ENCODE peak calls at places on chromosomes 7 and 10, in four cellular contexts. R is A549, J is heart right ventricle, X is HCT116. Q is an unnamed sample.

GRCh38 chr7:30562498-30562897 is 32.2 kb upstream of the GARS1 start:
- DNase-seq in R (no peak), J (no peak), X (no peak), Q (peak)

GRCh38 chr7:7157887-7158271 is 24.5 kb upstream of the C1GALT1 start:
- DNase-seq in R (no peak), J (no peak), X (no peak), Q (peak)

GRCh38 chr7:47634273-47634672 is 52.4 kb upstream of the TNS3 start:
- DNase-seq in R (no peak), J (no peak), X (no peak), Q (no peak)

GRCh38 chr10:31366703-31367102 is 47.7 kb downstream of the ZEB1 start:
- DNase-seq in R (no peak), J (no peak), X (no peak), Q (no peak)

GRCh38 chr10:122267849-122268737 is 3.0 kb upstream of the BTBD16 start:
- DNase-seq in R (peak), J (no peak), X (peak), Q (peak)

GRCh38 chr10:73814896-73815718 is 3.7 kb upstream of the NDST2 start:
- DNase-seq in R (peak), J (no peak), X (peak), Q (no peak)

GRCh38 chr7:66739477-66739876 is 1.1 kb upstream of the RABGEF1 start:
- DNase-seq in R (no peak), J (no peak), X (no peak), Q (no peak)

GRCh38 chr10:11715815-11716494 is 26.2 kb upstream of the ECHDC3 start:
- DNase-seq in R (no peak), J (no peak), X (no peak), Q (no peak)

GRCh38 chr7:30740417-30741181 is 11.3 kb upstream of the INMT start:
- DNase-seq in R (peak), J (peak), X (peak), Q (peak)

GRCh38 chr7:75879771-75880184 is 944 bp downstream of the RHBDD2 start:
- DNase-seq in R (no peak), J (no peak), X (no peak), Q (peak)

GRCh38 chr7:138630059-138630610 is 71.0 kb downstream of the SVOPL start:
- DNase-seq in R (no peak), J (no peak), X (no peak), Q (no peak)

GRCh38 chr7:44262031-44262430 is 61.3 kb downstream of the YKT6 start:
- DNase-seq in R (no peak), J (no peak), X (no peak), Q (no peak)

GRCh38 chr10:77577666-77578229 is 59.9 kb downstream of the KCNMA1 start:
- DNase-seq in R (no peak), J (no peak), X (no peak), Q (no peak)

GRCh38 chr7:81158189-81158588 is 239.3 kb upstream of the SEMA3C start:
- DNase-seq in R (peak), J (no peak), X (no peak), Q (peak)

GRCh38 chr10:5944389-5945202 is 32.7 kb downstream of the IL15RA start:
- DNase-seq in R (peak), J (peak), X (peak), Q (peak)

GRCh38 chr7:91375378-91375777 is 111.1 kb downstream of the FZD1 start:
- DNase-seq in R (no peak), J (no peak), X (no peak), Q (no peak)

GRCh38 chr10:2994562-2994961 is 72.8 kb upstream of the PFKP start:
- DNase-seq in R (no peak), J (no peak), X (no peak), Q (peak)

GRCh38 chr10:5259952-5260578 is 63.4 kb downstream of the AKR1C4 start:
- DNase-seq in R (no peak), J (no peak), X (no peak), Q (no peak)

GRCh38 chr10:49831352-49832040 is 69.4 kb upstream of the OGDHL start:
- DNase-seq in R (no peak), J (no peak), X (no peak), Q (peak)

GRCh38 chr7:43782768-43783555 is 24.5 kb downstream of the BLVRA start:
- DNase-seq in R (no peak), J (no peak), X (no peak), Q (no peak)

GRCh38 chr7:92836489-92837213 is at the start of gene CDK6:
- DNase-seq in R (peak), J (peak), X (no peak), Q (peak)

GRCh38 chr10:45180946-45181439 is 134.4 kb downstream of the OR13A1 start:
- DNase-seq in R (no peak), J (no peak), X (no peak), Q (peak)

GRCh38 chr7:2710901-2711551 is 23.0 kb downstream of the AMZ1 start:
- DNase-seq in R (no peak), J (no peak), X (no peak), Q (no peak)

GRCh38 chr7:134865001-134865845 is 85.8 kb downstream of the CALD1 start:
- DNase-seq in R (no peak), J (no peak), X (no peak), Q (peak)

GRCh38 chr10:63763744-63764143 is 242.5 kb downstream of the REEP3 start:
- DNase-seq in R (peak), J (no peak), X (no peak), Q (peak)

GRCh38 chr7:122846591-122846990 is 39.7 kb downstream of the CADPS2 start:
- DNase-seq in R (no peak), J (no peak), X (no peak), Q (no peak)

GRCh38 chr10:80709879-80710278 is 172.2 kb downstream of the SH2D4B start:
- DNase-seq in R (no peak), J (no peak), X (no peak), Q (no peak)

GRCh38 chr7:105654994-105655900 is 74.0 kb upstream of the EFCAB10 start:
- DNase-seq in R (no peak), J (peak), X (no peak), Q (peak)

GRCh38 chr10:46992794-46993552 is 81.7 kb downstream of the PTPN20 start:
- DNase-seq in R (peak), J (peak), X (peak), Q (peak)

GRCh38 chr7:101538596-101539459 is 90.3 kb downstream of the MYL10 start:
- DNase-seq in R (peak), J (peak), X (peak), Q (peak)

GRCh38 chr7:157685430-157686284 is 348.9 kb downstream of the DNAJB6 start:
- DNase-seq in R (no peak), J (no peak), X (no peak), Q (no peak)

GRCh38 chr7:21916629-21917028 is 29.1 kb downstream of the CDCA7L start:
- DNase-seq in R (no peak), J (no peak), X (no peak), Q (no peak)
- H3K4me3 ChIP-seq in R (no peak), J (no peak), X (no peak), Q (no peak)

GRCh38 chr10:119304541-119304940 is 97.2 kb downstream of the GRK5 start:
- DNase-seq in R (no peak), J (no peak), X (no peak), Q (no peak)

GRCh38 chr10:119305860-119306513 is 98.6 kb downstream of the GRK5 start:
- DNase-seq in R (peak), J (peak), X (peak), Q (peak)

GRCh38 chr10:119308089-119308488 is 100.7 kb downstream of the GRK5 start:
- DNase-seq in R (no peak), J (no peak), X (no peak), Q (no peak)

GRCh38 chr10:119306964-119307363 is 99.6 kb downstream of the GRK5 start:
- DNase-seq in R (peak), J (no peak), X (no peak), Q (no peak)

DNA sequence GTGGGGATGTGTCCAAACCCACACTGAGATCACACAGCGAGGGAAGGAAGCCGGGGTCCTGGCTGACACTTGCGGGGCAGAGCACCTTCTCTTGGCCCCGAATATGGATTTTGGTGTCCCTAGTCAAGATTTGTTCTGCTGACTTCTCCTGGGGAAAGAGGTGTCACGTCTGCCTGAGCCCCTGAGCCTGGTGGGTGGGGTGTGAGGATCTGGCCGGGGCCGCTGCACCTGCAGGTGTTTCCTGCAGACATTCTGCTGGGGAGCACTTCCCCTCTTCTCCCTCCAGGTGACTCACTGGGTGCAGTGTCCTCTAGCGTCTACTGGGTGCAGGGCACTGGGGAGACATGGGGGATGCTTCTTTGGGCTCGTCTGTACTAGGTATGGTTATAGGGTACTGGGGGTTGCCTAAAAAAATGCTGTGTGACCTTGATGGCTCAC is 99.2 kb downstream of the GRK5 start:
- DNase-seq in R (peak), J (no peak), X (no peak), Q (no peak)
- TF ChIP-seq CTCF in R (peak), J (peak), X (peak), Q (peak)

DNA sequence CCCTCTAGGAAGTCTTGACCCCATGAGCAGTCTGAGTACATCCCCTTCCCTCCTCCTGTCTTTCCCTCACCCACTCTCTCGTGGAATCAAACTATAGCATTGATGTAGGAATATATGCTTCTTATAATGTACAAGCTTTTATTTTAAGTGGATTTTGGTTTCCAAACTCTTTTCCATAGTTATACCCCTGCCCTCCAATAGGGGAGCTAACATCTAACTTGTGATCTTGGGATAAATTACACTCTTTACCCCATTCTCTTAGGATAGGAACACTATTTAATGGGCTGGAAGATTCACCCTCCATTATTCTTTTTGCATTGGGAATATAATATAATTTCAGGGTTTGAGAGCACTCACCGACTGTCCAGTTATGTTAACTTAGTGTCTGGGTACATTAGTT is 465.9 kb downstream of the GATA3 start:
- DNase-seq in R (no peak), J (no peak), X (no peak), Q (no peak)
- H3K4me3 ChIP-seq in R (no peak), J (no peak), X (no peak), Q (no peak)

GRCh38 chr7:997404-998395 is 14.7 kb downstream of the CYP2W1 start:
- DNase-seq in R (peak), J (no peak), X (no peak), Q (no peak)
- TF ChIP-seq CTCF in R (no peak), J (no peak), X (no peak), Q (no peak)

DNA sequence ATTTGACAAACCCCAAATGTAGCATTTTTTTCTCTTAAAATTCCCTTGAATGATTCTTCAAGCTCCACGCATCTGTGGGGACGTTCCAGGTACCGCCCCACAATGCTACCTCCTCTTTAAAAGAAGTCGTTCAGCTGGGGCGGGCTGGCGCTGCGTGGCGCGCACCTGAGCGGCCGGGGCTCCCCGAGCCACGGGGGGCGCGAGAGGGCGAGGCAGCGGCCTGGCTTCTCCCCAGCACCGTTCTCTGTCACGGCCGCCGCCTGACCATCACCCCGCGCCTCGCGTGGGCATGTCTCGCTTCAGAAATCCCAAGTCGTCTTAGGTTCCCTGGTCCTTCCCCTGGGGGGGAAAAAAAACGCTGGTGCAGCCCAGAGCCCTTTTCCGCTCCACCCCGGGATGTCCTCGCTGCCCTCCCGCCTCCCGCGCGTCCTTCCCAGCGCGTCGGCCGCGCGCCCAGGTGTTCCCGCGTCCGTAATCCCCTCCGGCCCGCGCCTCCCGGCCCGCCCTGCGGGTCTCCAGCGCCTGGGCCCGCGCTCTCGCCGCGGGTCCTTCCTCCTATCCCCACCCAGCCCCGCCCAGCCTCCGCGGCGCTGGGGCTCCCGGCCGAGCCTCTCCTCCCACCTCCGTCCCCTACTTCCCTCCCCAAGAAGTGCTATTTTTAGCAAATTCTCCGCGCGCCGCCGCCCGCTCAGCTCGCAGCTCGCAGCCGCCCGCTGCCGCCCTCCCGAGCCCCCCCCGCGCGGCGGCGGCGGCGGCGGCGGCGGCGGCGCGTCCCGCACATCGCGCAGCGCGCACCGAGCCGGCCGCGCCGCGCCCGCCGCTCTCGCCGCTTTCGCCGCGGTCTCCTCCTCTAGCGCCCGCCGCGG is 58.8 kb upstream of the PRPS1L1 start:
- DNase-seq in R (peak), J (peak), X (no peak), Q (no peak)
- H3K4me3 ChIP-seq in R (peak), J (peak), X (peak), Q (peak)

Q was measured in astrocyte of the spinal cord.